ENCODE peak calls at places on chromosomes 16 and 17, in five cellular contexts. X is activated naive CD4-positive, alpha-beta T cell; O is iris pigment epithelial cell; W is stimulated activated CD8-positive, alpha-beta memory T cell treated with anti-CD3 and anti-CD28 coated beads, Interleukin-2, amount 100 ng/mL, for 1 hour; D is SK-MEL-5. C is an unnamed sample.

GRCh38 chr16:64339052-64339770 is 782.7 kb downstream of the CDH11 start:
- DNase-seq in W (no peak), X (no peak), D (no peak), O (peak; percentile 5), C (no peak)

GRCh38 chr17:17114592-17115225 is 72.5 kb downstream of the MPRIP start:
- DNase-seq in W (no peak), X (no peak), D (no peak), O (no peak), C (peak; percentile 74)

GRCh38 chr16:51657844-51658243 is 506.8 kb upstream of the SALL1 start:
- DNase-seq in O (no peak), W (no peak), D (no peak), X (no peak), C (no peak)

GRCh38 chr16:77376358-77376757 is 58.5 kb downstream of the ADAMTS18 start:
- DNase-seq in O (no peak), W (no peak), D (peak; percentile 32), X (no peak), C (no peak)

GRCh38 chr16:88599092-88599733 is 29.0 kb downstream of the ZC3H18 start:
- DNase-seq in W (no peak), D (no peak), X (no peak), O (no peak), C (no peak)

GRCh38 chr17:48494335-48494734 is 36.5 kb downstream of the HOXB1 start:
- DNase-seq in O (peak; percentile 49), D (no peak), X (no peak), W (no peak), C (no peak)

GRCh38 chr17:57956311-57957119 is 1.3 kb upstream of the CUEDC1 start:
- DNase-seq in X (no peak), O (no peak), W (no peak), D (no peak), C (no peak)

GRCh38 chr17:81607431-81607830 is 29.5 kb downstream of the NPLOC4 start:
- DNase-seq in W (no peak), X (no peak), D (no peak), O (peak; percentile 42), C (no peak)

GRCh38 chr17:13920413-13920812 is 148.9 kb upstream of the COX10 start:
- DNase-seq in O (no peak), D (no peak), W (no peak), X (no peak), C (no peak)

GRCh38 chr16:11329080-11329491 is 16.2 kb upstream of the RMI2 start:
- DNase-seq in W (no peak), O (no peak), D (no peak), X (no peak), C (peak; percentile 88)

GRCh38 chr16:86918637-86919036 is 340.3 kb downstream of the FOXL1 start:
- DNase-seq in W (no peak), X (no peak), D (no peak), O (no peak), C (no peak)

GRCh38 chr17:45341389-45342158 is 24.8 kb upstream of the MAP3K14 start:
- DNase-seq in W (no peak), D (peak; percentile 71), O (peak; percentile 83), X (no peak), C (peak; percentile 41)

GRCh38 chr17:78532922-78533640 is 44.1 kb downstream of the DNAH17 start:
- DNase-seq in D (no peak), W (no peak), X (no peak), O (peak; percentile 91), C (no peak)

GRCh38 chr17:7042507-7043194 is 1.2 kb downstream of the SLC16A11 start:
- DNase-seq in O (no peak), D (no peak), X (peak; percentile 24), W (no peak), C (no peak)

C was measured in COLO829.